ENCODE peak calls at places on chromosomes 1 and 21, in nine cellular contexts. Y is MM.1S, D is H1, O is body of pancreas, E is OCI-LY7, U is heart right ventricle, X is AG04450, I is AG09309, K is pancreas. N is an unnamed sample.

GRCh38 chr1:17441993-17442357 is 2.5 kb upstream of the RCC2 start:
- DNase-seq in U (no peak), E (no peak), O (no peak), X (no peak), I (no peak), D (no peak), K (no peak), Y (no peak), N (no peak)

GRCh38 chr1:38783659-38784229 is 75.8 kb downstream of the RRAGC start:
- DNase-seq in K (no peak), Y (no peak), D (no peak), U (no peak), I (no peak), E (no peak), O (no peak), X (no peak), N (no peak)

GRCh38 chr21:33844104-33844889 is 71.3 kb downstream of the ATP5PO start:
- DNase-seq in K (peak; percentile 42), D (no peak), X (no peak), E (no peak), Y (no peak), O (peak; percentile 56), I (peak; percentile 62), U (peak; percentile 22), N (no peak)

GRCh38 chr1:31801450-31801849 is 14.4 kb downstream of the SPOCD1 start:
- DNase-seq in D (no peak), K (no peak), E (no peak), O (no peak), I (no peak), X (no peak), Y (no peak), U (no peak), N (no peak)

GRCh38 chr1:172497230-172497629 is 35.7 kb upstream of the SUCO start:
- DNase-seq in X (no peak), I (peak; percentile 7), U (peak; percentile 4), E (no peak), O (peak; percentile 12), K (peak; percentile 9), D (peak; percentile 46), Y (no peak), N (no peak)

GRCh38 chr1:155208406-155208655 is 164 bp upstream of the MTX1 start:
- DNase-seq in Y (no peak), X (no peak), U (no peak), I (no peak), O (no peak), E (no peak), D (no peak), K (no peak), N (no peak)

GRCh38 chr1:212669102-212669501 is 30.5 kb downstream of the BATF3 start:
- DNase-seq in U (no peak), Y (peak; percentile 31), O (no peak), X (no peak), I (no peak), E (peak; percentile 48), D (peak; percentile 48), K (no peak), N (no peak)

GRCh38 chr1:3671371-3672180 is 19.3 kb downstream of the TP73 start:
- DNase-seq in U (no peak), Y (no peak), D (no peak), O (peak; percentile 29), E (no peak), X (no peak), K (peak; percentile 20), I (no peak), N (no peak)

GRCh38 chr1:33220701-33221384 is 35.4 kb upstream of the ZNF362 start:
- DNase-seq in E (no peak), Y (no peak), U (no peak), I (no peak), X (no peak), D (no peak), K (no peak), O (no peak), N (no peak)

GRCh38 chr1:110541996-110542395 is 23.0 kb upstream of the KCNA10 start:
- DNase-seq in K (no peak), I (no peak), X (no peak), U (no peak), Y (no peak), E (no peak), O (no peak), D (no peak), N (no peak)

GRCh38 chr1:74053407-74053806 is 144.6 kb downstream of the LRRIQ3 start:
- DNase-seq in I (no peak), O (no peak), D (no peak), X (no peak), K (no peak), U (no peak), Y (no peak), E (no peak), N (no peak)

GRCh38 chr1:185694081-185694480 is 40.1 kb upstream of the HMCN1 start:
- DNase-seq in I (no peak), X (no peak), Y (peak; percentile 84), U (peak; percentile 27), E (peak; percentile 39), K (no peak), O (peak; percentile 28), D (no peak), N (peak; percentile 12)

GRCh38 chr1:160400646-160401486 is 502 bp downstream of the VANGL2 start:
- DNase-seq in U (no peak), O (peak; percentile 49), K (peak; percentile 61), I (no peak), X (no peak), E (peak; percentile 31), D (peak; percentile 75), Y (no peak), N (peak; percentile 62)

GRCh38 chr1:226533220-226533619 is 15.3 kb upstream of the STUM start:
- DNase-seq in D (no peak), Y (no peak), O (peak; percentile 44), I (no peak), U (no peak), X (no peak), E (no peak), K (no peak), N (no peak)

GRCh38 chr1:151435174-151435573 is 24.1 kb downstream of the POGZ start:
- DNase-seq in Y (no peak), X (no peak), U (no peak), I (no peak), K (no peak), D (no peak), O (no peak), E (no peak), N (no peak)

GRCh38 chr1:150257624-150258274 is at the start of gene CA14:
- DNase-seq in O (no peak), Y (no peak), K (no peak), D (peak; percentile 68), X (no peak), E (no peak), U (no peak), I (no peak), N (no peak)

GRCh38 chr1:246155923-246156322 is 351.2 kb downstream of the SMYD3 start:
- DNase-seq in Y (no peak), O (no peak), I (peak; percentile 3), X (no peak), K (no peak), U (no peak), D (no peak), E (no peak), N (no peak)

GRCh38 chr1:245860681-245861552 is 646.2 kb downstream of the SMYD3 start:
- DNase-seq in I (no peak), O (no peak), E (no peak), X (no peak), Y (no peak), K (no peak), U (no peak), D (no peak), N (no peak)

GRCh38 chr1:206102292-206102936 is 14.8 kb downstream of the AVPR1B start:
- DNase-seq in K (no peak), Y (no peak), U (no peak), I (no peak), X (no peak), E (no peak), O (no peak), D (no peak), N (no peak)

GRCh38 chr1:85109475-85109874 is 61.2 kb upstream of the MCOLN3 start:
- DNase-seq in Y (peak; percentile 24), E (peak; percentile 10), U (peak; percentile 32), D (no peak), I (peak; percentile 46), O (peak; percentile 75), K (peak; percentile 48), X (peak; percentile 38), N (peak; percentile 59)

GRCh38 chr1:181134543-181135461 is 46.3 kb downstream of the IER5 start:
- DNase-seq in Y (peak; percentile 91), E (peak; percentile 60), I (no peak), D (no peak), O (peak; percentile 71), U (peak; percentile 26), X (peak; percentile 38), K (peak; percentile 90), N (peak; percentile 61)

GRCh38 chr1:193741228-193741627 is 554.8 kb upstream of the B3GALT2 start:
- DNase-seq in K (no peak), D (no peak), I (no peak), Y (no peak), X (no peak), E (no peak), O (no peak), U (no peak), N (no peak)

GRCh38 chr1:164613176-164613575 is 54.2 kb downstream of the PBX1 start:
- DNase-seq in D (no peak), K (no peak), E (no peak), X (no peak), Y (no peak), O (peak; percentile 62), I (no peak), U (no peak), N (no peak)

GRCh38 chr21:35696644-35697043 is 363.7 kb downstream of the SETD4 start:
- DNase-seq in I (no peak), X (no peak), O (no peak), K (no peak), D (no peak), E (no peak), U (no peak), Y (peak; percentile 38), N (no peak)
- TF ChIP-seq CTCF in I (no peak), X (peak; percentile 18), O (no peak), K (no peak), D (no peak), E (no peak), U (no peak), Y (no peak), N (no peak)

GRCh38 chr1:218250492-218250891 is 34.6 kb upstream of the RRP15 start:
- DNase-seq in Y (no peak), U (no peak), K (no peak), E (no peak), O (no peak), D (no peak), I (no peak), X (no peak), N (no peak)
- TF ChIP-seq CTCF in Y (no peak), U (no peak), K (no peak), E (no peak), O (no peak), D (peak; percentile 9), I (no peak), X (no peak), N (no peak)

GRCh38 chr21:43362306-43362927 is 64.5 kb downstream of the SIK1 start:
- DNase-seq in I (no peak), U (peak; percentile 91), Y (peak; percentile 92), X (peak; percentile 45), D (peak; percentile 63), O (peak; percentile 47), K (no peak), E (peak; percentile 92), N (peak; percentile 71)
- TF ChIP-seq CTCF in I (no peak), U (no peak), Y (peak; percentile 21), X (no peak), D (no peak), O (no peak), K (no peak), E (peak; percentile 27), N (no peak)

GRCh38 chr1:230798187-230798484 is 50.9 kb downstream of the CAPN9 start:
- DNase-seq in D (no peak), E (no peak), I (no peak), U (no peak), Y (no peak), K (no peak), X (no peak), O (no peak), N (no peak)
- TF ChIP-seq CTCF in D (no peak), E (peak; percentile 10), I (no peak), U (no peak), Y (no peak), K (no peak), X (no peak), O (no peak), N (no peak)

N was measured in GM13977.